ENCODE peak calls at places on chromosome 22, in seven cellular contexts. N is tibial artery, X is brain microvascular endothelial cell, H is OCI-LY7, L is kidney, F is mammary epithelial cell, M is thyroid gland. O is an unnamed sample.

GRCh38 chr22:49614966-49615965 is 212.4 kb downstream of the BRD1 start:
- DNase-seq in N (peak), X (no peak), H (no peak), L (peak), F (no peak), M (no peak), O (peak)

GRCh38 chr22:44540756-44541670 is 43.0 kb upstream of the RTL6 start:
- DNase-seq in N (no peak), X (no peak), H (no peak), L (no peak), F (no peak), M (no peak), O (no peak)

GRCh38 chr22:28983190-28983589 is 78.4 kb downstream of the C22orf31 start:
- DNase-seq in N (no peak), X (no peak), H (no peak), L (no peak), F (peak), M (no peak), O (no peak)

GRCh38 chr22:49009359-49010063 is 818.2 kb downstream of the BRD1 start:
- DNase-seq in N (no peak), X (no peak), H (no peak), L (peak), F (no peak), M (no peak), O (peak)

GRCh38 chr22:37179126-37179470 is 8.9 kb downstream of the C1QTNF6 start:
- DNase-seq in N (no peak), X (no peak), H (no peak), L (no peak), F (no peak), M (no peak), O (no peak)

GRCh38 chr22:49753276-49753884 is 74.3 kb downstream of the BRD1 start:
- DNase-seq in N (no peak), X (no peak), H (no peak), L (no peak), F (no peak), M (no peak), O (no peak)

GRCh38 chr22:40238425-40239344 is 61.0 kb downstream of the TNRC6B start:
- DNase-seq in N (peak), X (peak), H (no peak), L (no peak), F (peak), M (peak), O (no peak)

GRCh38 chr22:50011447-50012200 is 941 bp downstream of the IL17REL start:
- DNase-seq in N (no peak), X (no peak), H (peak), L (peak), F (no peak), M (no peak), O (no peak)

GRCh38 chr22:38056969-38057841 is at the start of gene PICK1:
- DNase-seq in N (peak), X (peak), H (peak), L (peak), F (peak), M (peak), O (peak)

GRCh38 chr22:37169412-37169811 is 18.6 kb downstream of the C1QTNF6 start:
- DNase-seq in N (peak), X (no peak), H (no peak), L (no peak), F (no peak), M (no peak), O (peak)

GRCh38 chr22:29670615-29671014 is 49.2 kb upstream of the CABP7 start:
- DNase-seq in N (no peak), X (no peak), H (no peak), L (no peak), F (no peak), M (no peak), O (no peak)

GRCh38 chr22:40182231-40182835 is 4.6 kb downstream of the TNRC6B start:
- DNase-seq in N (no peak), X (no peak), H (no peak), L (no peak), F (no peak), M (no peak), O (no peak)

DNA sequence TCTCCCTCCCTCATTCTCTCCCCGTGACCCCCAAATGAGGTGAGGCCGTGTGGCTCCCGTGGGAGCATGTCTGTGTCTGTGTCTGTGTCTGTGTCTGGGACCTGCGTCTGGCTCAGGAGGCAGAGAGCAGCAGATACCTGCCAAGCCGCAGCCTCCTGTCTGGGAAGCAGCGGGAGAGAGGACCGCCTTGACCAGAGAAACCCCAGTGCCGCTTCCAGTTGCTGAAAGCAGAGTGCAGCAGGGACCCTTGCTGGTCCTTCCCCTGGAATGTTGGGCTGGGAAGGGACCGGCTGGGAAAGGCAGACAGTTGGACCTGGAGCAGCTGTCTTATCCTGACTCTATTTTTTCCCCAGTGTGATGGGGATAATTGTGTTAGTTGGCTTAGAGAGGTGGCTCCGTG is 525 bp downstream of the CSDC2 start:
- DNase-seq in N (no peak), X (no peak), H (no peak), L (no peak), F (no peak), M (no peak), O (peak)
- H3K4me3 ChIP-seq in N (peak), X (peak), H (no peak), L (peak), F (no peak), M (no peak), O (peak)

GRCh38 chr22:25061605-25062377 is 109.3 kb downstream of the KIAA1671 start:
- DNase-seq in N (no peak), X (no peak), H (no peak), L (no peak), F (peak), M (no peak), O (no peak)

GRCh38 chr22:25061134-25061533 is 108.6 kb downstream of the KIAA1671 start:
- DNase-seq in N (no peak), X (no peak), H (no peak), L (no peak), F (no peak), M (no peak), O (no peak)

GRCh38 chr22:25062378-25063095 is 110.0 kb downstream of the KIAA1671 start:
- DNase-seq in N (no peak), X (no peak), H (no peak), L (no peak), F (no peak), M (peak), O (no peak)

GRCh38 chr22:25059438-25059837 is 106.9 kb downstream of the KIAA1671 start:
- DNase-seq in N (no peak), X (no peak), H (no peak), L (no peak), F (no peak), M (no peak), O (no peak)

DNA sequence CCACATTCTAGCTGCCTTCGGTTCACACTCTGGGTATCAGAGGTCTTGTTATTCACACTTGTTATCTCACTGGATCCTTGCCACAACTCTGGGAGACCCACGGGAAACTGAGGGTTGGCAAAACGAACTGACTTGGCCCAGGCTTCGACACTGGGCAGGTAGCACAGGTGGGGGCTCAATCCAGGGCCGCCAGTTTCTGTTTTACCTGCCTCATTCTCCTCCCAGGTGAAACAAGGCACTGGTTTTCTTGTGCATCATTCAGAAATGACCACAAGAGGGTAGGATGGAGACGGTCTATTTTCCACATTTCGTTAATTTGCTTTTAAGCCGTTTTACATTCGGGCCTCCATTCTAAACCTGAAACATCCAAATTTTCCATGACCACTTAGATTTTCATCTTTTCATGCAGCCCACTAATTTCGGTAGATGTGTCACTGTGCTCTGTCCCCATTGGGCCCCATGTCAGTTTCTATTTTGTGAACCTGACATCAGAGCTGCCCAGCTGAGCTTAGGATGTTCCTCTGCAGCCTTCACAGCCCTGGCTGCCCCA is 108.1 kb downstream of the KIAA1671 start:
- DNase-seq in N (no peak), X (no peak), H (no peak), L (no peak), F (no peak), M (no peak), O (no peak)
- TF ChIP-seq CTCF in N (peak), X (peak), H (peak), L (no peak), F (peak), M (no peak), O (peak)

GRCh38 chr22:22093743-22094142 is 111.2 kb upstream of the TOP3B start:
- DNase-seq in N (no peak), X (no peak), H (no peak), L (no peak), F (no peak), M (no peak), O (no peak)

GRCh38 chr22:22094514-22094913 is 111.9 kb upstream of the TOP3B start:
- DNase-seq in N (no peak), X (no peak), H (no peak), L (no peak), F (no peak), M (no peak), O (no peak)

GRCh38 chr22:22092101-22092500 is 109.5 kb upstream of the TOP3B start:
- DNase-seq in N (no peak), X (no peak), H (no peak), L (no peak), F (no peak), M (no peak), O (no peak)

GRCh38 chr22:22091400-22091878 is 108.9 kb upstream of the TOP3B start:
- DNase-seq in N (no peak), X (no peak), H (no peak), L (no peak), F (no peak), M (no peak), O (no peak)

GRCh38 chr22:22092974-22093373 is 110.4 kb upstream of the TOP3B start:
- DNase-seq in N (no peak), X (no peak), H (no peak), L (no peak), F (no peak), M (no peak), O (no peak)
- H3K27ac ChIP-seq in N (no peak), X (no peak), H (no peak), L (no peak), F (no peak), M (no peak), O (no peak)

DNA sequence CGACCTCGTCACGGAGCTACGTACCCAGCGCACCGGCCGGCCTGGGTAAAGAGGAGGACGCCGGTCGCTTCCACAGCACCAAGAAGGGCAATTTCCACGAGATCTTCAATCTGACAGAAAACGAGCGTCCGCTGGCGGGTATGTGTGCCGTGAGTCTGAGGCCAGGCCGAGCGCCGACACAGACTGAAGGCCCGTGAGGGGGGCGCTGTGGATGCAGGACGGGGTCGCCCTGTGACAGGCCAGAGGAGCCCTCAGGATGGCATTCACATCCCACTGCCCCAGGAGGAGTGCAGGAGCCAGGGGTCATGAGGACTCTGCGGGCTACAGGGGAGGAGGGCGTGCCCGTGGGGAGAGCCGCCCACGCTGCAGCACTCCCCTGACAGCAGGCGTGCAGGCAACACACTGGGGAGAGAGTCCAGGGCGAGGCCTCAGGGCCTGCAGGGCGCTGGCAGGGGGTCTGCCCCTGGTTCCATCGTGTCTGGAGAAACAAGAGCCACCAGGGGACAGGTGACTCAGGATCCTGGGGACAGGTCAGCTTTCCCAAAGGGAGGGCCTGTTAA is 53.6 kb downstream of the GRAMD4 start:
- DNase-seq in N (no peak), X (no peak), H (no peak), L (no peak), F (no peak), M (no peak), O (no peak)
- H3K4me3 ChIP-seq in N (no peak), X (no peak), H (peak), L (no peak), F (no peak), M (no peak), O (no peak)

GRCh38 chr22:19060356-19061009 is 61.7 kb downstream of the DGCR2 start:
- DNase-seq in N (no peak), X (peak), H (no peak), L (no peak), F (peak), M (no peak), O (no peak)

GRCh38 chr22:19059481-19060278 is 62.5 kb downstream of the DGCR2 start:
- DNase-seq in N (no peak), X (no peak), H (no peak), L (peak), F (no peak), M (no peak), O (no peak)

GRCh38 chr22:19057999-19058491 is 64.2 kb downstream of the DGCR2 start:
- DNase-seq in N (no peak), X (no peak), H (no peak), L (peak), F (no peak), M (no peak), O (no peak)

GRCh38 chr22:19057539-19057938 is 64.7 kb downstream of the DGCR2 start:
- DNase-seq in N (peak), X (no peak), H (no peak), L (peak), F (no peak), M (no peak), O (no peak)

GRCh38 chr22:19058713-19059451 is 63.3 kb downstream of the DGCR2 start:
- DNase-seq in N (no peak), X (no peak), H (no peak), L (peak), F (no peak), M (no peak), O (no peak)
- TF ChIP-seq CTCF in N (no peak), X (peak), H (peak), L (no peak), F (peak), M (no peak), O (no peak)

GRCh38 chr22:19889951-19890350 is 35.3 kb upstream of the GNB1L start:
- DNase-seq in N (no peak), X (no peak), H (peak), L (peak), F (no peak), M (no peak), O (no peak)

GRCh38 chr22:19892249-19892879 is 37.7 kb upstream of the GNB1L start:
- DNase-seq in N (no peak), X (peak), H (peak), L (peak), F (peak), M (no peak), O (no peak)

GRCh38 chr22:19891350-19892248 is 36.9 kb upstream of the GNB1L start:
- DNase-seq in N (no peak), X (peak), H (peak), L (peak), F (peak), M (peak), O (no peak)

GRCh38 chr22:19892925-19893324 is 38.3 kb upstream of the GNB1L start:
- DNase-seq in N (no peak), X (no peak), H (no peak), L (no peak), F (no peak), M (no peak), O (no peak)

DNA sequence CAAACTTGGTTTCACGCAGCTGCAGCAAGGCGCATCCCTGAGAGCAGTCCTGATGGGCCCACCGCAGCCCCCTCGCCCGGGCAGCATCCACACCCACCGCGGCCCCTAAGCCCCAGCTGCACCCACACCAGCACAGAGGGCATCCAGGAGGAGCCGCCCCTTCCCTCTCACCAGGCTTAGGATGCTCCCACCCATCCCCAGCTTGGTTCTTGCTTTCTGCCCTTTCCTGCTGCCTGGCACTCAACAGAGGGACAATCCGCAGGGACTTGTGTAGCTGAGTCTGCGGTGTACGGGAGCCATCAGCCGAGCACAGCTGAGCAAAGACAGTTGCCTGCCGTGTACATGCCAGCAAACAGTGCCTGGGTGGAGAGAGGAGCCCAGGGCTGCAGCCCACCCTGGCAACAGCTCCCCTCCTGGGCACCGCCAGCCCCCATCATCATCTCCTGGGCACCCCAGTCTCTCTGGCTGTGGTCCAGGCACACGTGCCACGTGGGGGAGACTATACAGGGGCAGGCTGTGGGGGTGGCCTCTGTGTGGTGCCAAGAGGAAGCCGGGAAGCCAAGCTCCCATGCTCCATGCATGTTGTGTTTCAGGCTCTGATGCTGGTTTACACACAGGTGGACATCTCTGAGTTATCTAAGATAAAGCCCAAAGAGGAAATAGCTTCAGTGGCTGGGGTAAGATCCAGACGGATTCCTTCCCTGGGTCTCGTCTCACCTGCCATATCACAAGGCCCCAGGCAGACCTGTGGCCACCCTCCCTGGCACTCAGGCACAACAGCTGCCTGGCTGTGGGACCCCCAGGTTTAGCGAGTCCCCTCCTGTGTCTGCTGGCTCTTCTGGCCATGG is 36.1 kb upstream of the GNB1L start:
- DNase-seq in N (no peak), X (no peak), H (peak), L (peak), F (no peak), M (no peak), O (no peak)
- H3K27ac ChIP-seq in N (no peak), X (peak), H (peak), L (no peak), F (no peak), M (no peak), O (peak)

GRCh38 chr22:23533771-23534191 is 46.3 kb downstream of the IGLL1 start:
- DNase-seq in N (no peak), X (no peak), H (no peak), L (peak), F (no peak), M (no peak), O (no peak)
- H3K4me3 ChIP-seq in N (no peak), X (no peak), H (no peak), L (no peak), F (no peak), M (no peak), O (no peak)

GRCh38 chr22:32585737-32586136 is 111.1 kb downstream of the FBXO7 start:
- DNase-seq in N (no peak), X (no peak), H (no peak), L (no peak), F (no peak), M (no peak), O (no peak)

GRCh38 chr22:32584650-32585049 is 110.0 kb downstream of the FBXO7 start:
- DNase-seq in N (no peak), X (no peak), H (no peak), L (no peak), F (no peak), M (no peak), O (no peak)

GRCh38 chr22:32583921-32584335 is 109.3 kb downstream of the FBXO7 start:
- DNase-seq in N (no peak), X (no peak), H (no peak), L (no peak), F (no peak), M (no peak), O (no peak)

GRCh38 chr22:32579533-32580220 is 105.1 kb downstream of the FBXO7 start:
- DNase-seq in N (no peak), X (peak), H (no peak), L (peak), F (no peak), M (no peak), O (no peak)

GRCh38 chr22:32583074-32583677 is 108.6 kb downstream of the FBXO7 start:
- DNase-seq in N (no peak), X (no peak), H (no peak), L (no peak), F (no peak), M (no peak), O (no peak)
- TF ChIP-seq CTCF in N (no peak), X (no peak), H (no peak), L (no peak), F (peak), M (no peak), O (no peak)